ENCODE peak calls at places on chromosomes 2 and 18, in five cellular contexts. T is HCT116, W is GM12878, J is K562, Q is H1. D is an unnamed sample.

GRCh38 chr2:197884252-197884651 is 79.9 kb downstream of the PLCL1 start:
- DNase-seq in W (no peak), T (no peak), Q (no peak), J (no peak), D (no peak)

GRCh38 chr2:20352230-20353216 is 1.9 kb upstream of the PUM2 start:
- DNase-seq in J (no peak), Q (no peak), W (no peak), T (no peak), D (no peak)

GRCh38 chr18:3449702-3450357 is at the start of gene TGIF1:
- DNase-seq in Q (peak; percentile 82), J (peak; percentile 87), T (peak; percentile 70), W (no peak), D (peak; percentile 63)

GRCh38 chr18:12652861-12653401 is 5.0 kb downstream of the SPIRE1 start:
- DNase-seq in J (no peak), W (no peak), T (no peak), Q (no peak), D (peak; percentile 40)

GRCh38 chr2:99691931-99692330 is 202.1 kb upstream of the REV1 start:
- DNase-seq in Q (no peak), T (no peak), W (no peak), J (no peak), D (no peak)

GRCh38 chr2:17539993-17540812 is at the start of gene VSNL1:
- DNase-seq in Q (peak; percentile 94), W (no peak), T (peak; percentile 79), J (peak; percentile 59), D (peak; percentile 98)

GRCh38 chr2:69036926-69037325 is 23.9 kb downstream of the ANTXR1 start:
- DNase-seq in Q (no peak), W (no peak), T (no peak), J (no peak), D (no peak)

GRCh38 chr2:7694066-7695000 is 777.1 kb downstream of the RNF144A start:
- DNase-seq in J (no peak), T (no peak), Q (no peak), W (no peak), D (no peak)

GRCh38 chr2:228917195-228917594 is 353.9 kb downstream of the PID1 start:
- DNase-seq in W (no peak), Q (no peak), J (no peak), T (no peak), D (no peak)

GRCh38 chr2:179985163-179985820 is 21.8 kb downstream of the CWC22 start:
- DNase-seq in Q (no peak), W (no peak), J (no peak), T (no peak), D (no peak)

GRCh38 chr2:80711915-80712314 is 407.4 kb upstream of the LRRTM1 start:
- DNase-seq in Q (no peak), W (no peak), T (no peak), J (no peak), D (no peak)

GRCh38 chr2:37636209-37637077 is 35.0 kb downstream of the CDC42EP3 start:
- DNase-seq in J (no peak), T (no peak), Q (no peak), W (no peak), D (no peak)

GRCh38 chr2:235268535-235268934 is 225.3 kb upstream of the AGAP1 start:
- DNase-seq in W (no peak), T (no peak), Q (no peak), J (no peak), D (no peak)

GRCh38 chr2:196381464-196381863 is 210.1 kb upstream of the STK17B start:
- DNase-seq in J (no peak), T (no peak), Q (no peak), W (no peak), D (no peak)

GRCh38 chr18:62741118-62741566 is 25.8 kb downstream of the PHLPP1 start:
- DNase-seq in Q (no peak), W (no peak), T (peak; percentile 91), J (peak; percentile 11), D (peak; percentile 93)

GRCh38 chr18:1480309-1480708 is 575.6 kb downstream of the ADCYAP1 start:
- DNase-seq in Q (no peak), W (no peak), J (no peak), T (no peak), D (no peak)

GRCh38 chr2:74464406-74464805 is 776 bp downstream of the MOGS start:
- DNase-seq in J (no peak), Q (no peak), T (no peak), W (no peak), D (no peak)

GRCh38 chr2:109433486-109433885 is 180.3 kb downstream of the SEPTIN10 start:
- DNase-seq in J (no peak), T (no peak), Q (no peak), W (no peak), D (no peak)

GRCh38 chr2:60793169-60793568 is 37.1 kb downstream of the PAPOLG start:
- DNase-seq in W (no peak), J (no peak), Q (no peak), T (no peak), D (no peak)

GRCh38 chr2:168694876-168695275 is 107.6 kb upstream of the NOSTRIN start:
- DNase-seq in T (no peak), J (no peak), Q (no peak), W (no peak), D (no peak)

GRCh38 chr18:58788971-58789797 is 75.5 kb upstream of the ZNF532 start:
- DNase-seq in J (no peak), Q (no peak), W (no peak), T (no peak), D (peak; percentile 15)

GRCh38 chr2:109289823-109290222 is 160.8 kb downstream of the SH3RF3 start:
- DNase-seq in J (no peak), Q (no peak), T (no peak), W (no peak), D (no peak)

GRCh38 chr2:110674620-110675555 is 3.0 kb downstream of the BUB1 start:
- DNase-seq in T (no peak), W (peak; percentile 98), J (no peak), Q (no peak), D (no peak)

GRCh38 chr2:80062298-80062697 is 242.3 kb downstream of the LRRTM1 start:
- DNase-seq in J (no peak), W (no peak), T (no peak), Q (no peak), D (no peak)

GRCh38 chr2:227853204-227853629 is 18.2 kb upstream of the DAW1 start:
- DNase-seq in T (no peak), W (no peak), J (no peak), Q (no peak), D (no peak)

GRCh38 chr2:1081411-1082225 is 131.0 kb downstream of the SNTG2 start:
- DNase-seq in W (no peak), Q (no peak), T (no peak), J (no peak), D (no peak)

DNA sequence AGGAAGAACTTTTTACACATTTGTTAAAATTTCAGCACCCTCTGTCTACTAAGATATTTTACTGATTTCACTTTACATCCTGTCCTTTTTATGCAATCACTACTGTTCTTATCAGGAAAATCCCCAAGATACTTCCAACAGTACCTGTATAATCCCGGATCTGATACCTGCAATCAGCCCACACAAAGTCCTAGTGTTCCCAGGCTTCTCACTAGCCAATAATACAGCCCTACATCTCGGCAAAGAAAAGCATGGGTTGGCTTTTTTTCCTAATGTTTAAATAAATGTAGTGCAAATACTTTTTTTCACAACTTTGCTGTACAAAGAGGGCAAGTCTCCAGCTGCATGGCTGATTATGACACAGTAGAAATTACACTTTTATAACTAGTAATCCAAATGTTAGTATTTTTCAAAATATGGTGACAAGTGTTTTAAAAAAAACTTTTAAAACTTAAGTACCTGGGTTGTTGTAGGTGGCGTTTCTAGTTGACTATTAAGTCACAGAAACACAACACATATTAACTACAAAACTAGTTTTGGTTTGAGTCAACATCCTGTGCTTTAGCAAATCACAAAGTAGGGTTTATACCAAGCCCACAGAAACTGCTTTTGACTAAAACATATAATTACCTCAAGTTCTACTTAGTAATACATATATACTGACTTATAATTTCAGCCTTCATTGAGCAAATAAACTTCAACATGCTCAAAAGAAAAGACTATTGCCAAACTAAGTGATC is 19.5 kb downstream of the CNOT11 start:
- DNase-seq in J (no peak), T (no peak), Q (no peak), W (peak; percentile 73), D (no peak)
- TF ChIP-seq SRF in J (no peak), T (no peak), Q (no peak), W (no peak), D (no peak)

GRCh38 chr18:49521251-49521650 is 34.2 kb upstream of the C18orf32 start:
- DNase-seq in J (no peak), Q (no peak), W (no peak), T (peak; percentile 32), D (no peak)
- TF ChIP-seq SRF in J (no peak), Q (no peak), W (no peak), T (no peak), D (no peak)

GRCh38 chr2:64332300-64332699 is 121.7 kb upstream of the LGALSL start:
- DNase-seq in J (no peak), Q (no peak), W (no peak), T (no peak), D (no peak)

GRCh38 chr2:64330281-64330680 is 123.7 kb upstream of the LGALSL start:
- DNase-seq in J (no peak), W (no peak), Q (no peak), T (no peak), D (no peak)

GRCh38 chr2:64331430-64331700 is 122.6 kb upstream of the LGALSL start:
- DNase-seq in Q (no peak), J (no peak), W (no peak), T (no peak), D (no peak)

GRCh38 chr2:64330691-64331429 is 123.1 kb upstream of the LGALSL start:
- DNase-seq in J (peak; percentile 61), T (peak; percentile 73), Q (peak; percentile 87), W (no peak), D (peak; percentile 80)

DNA sequence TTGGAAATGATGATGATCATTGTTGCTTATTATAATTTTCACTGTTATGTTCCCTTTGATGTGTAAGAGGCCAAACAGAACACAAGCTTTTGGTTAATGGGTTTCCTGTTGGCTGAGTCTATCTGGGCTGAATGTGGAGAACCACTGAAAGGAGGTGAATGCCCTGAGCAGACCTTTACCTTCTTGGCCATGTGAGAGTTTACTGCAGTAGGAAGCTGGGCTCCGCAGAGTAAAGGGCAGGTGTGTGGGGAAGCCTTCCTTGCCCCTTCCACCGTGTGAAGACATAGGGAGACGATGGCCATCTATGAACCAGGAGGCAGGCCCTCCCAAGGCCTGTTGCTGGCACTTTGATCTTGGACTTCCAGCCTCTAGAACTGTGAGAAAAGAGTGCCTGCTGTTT is 122.1 kb upstream of the LGALSL start:
- DNase-seq in J (no peak), T (no peak), W (no peak), Q (no peak), D (no peak)
- TF ChIP-seq SRF in J (no peak), T (no peak), W (no peak), Q (no peak), D (no peak)

DNA sequence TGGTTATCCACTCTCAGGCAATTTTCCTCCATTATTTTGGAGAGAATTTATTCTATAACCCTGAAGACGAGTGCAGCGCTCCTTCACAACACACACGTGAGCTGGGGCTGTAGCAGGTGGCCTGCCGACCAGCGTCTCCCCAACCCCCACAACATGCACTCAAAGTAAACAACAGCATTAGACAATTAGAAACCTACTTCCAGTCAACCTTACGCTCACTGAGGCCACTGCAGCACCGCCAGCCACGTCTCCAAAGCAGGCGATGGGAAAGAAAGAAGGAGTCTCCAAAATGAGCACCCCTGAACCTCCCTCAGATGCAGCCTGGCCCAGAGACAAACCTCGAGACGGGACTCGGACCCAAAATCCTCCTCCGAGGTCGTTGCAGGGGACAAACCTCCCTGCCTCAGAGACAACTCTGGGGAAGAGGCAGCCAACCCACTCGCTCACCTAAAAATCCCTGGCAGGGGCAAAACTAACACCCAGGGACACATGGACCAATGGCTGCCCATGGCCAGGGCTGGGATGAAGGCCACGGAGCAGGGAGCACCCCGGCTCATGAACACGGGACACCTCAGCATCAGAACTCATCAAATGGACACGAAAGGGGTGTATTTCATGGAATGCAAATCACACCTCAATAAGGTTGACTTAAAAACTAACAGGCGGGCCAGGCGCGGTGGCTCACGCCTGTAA is 2.6 kb downstream of the SLC66A2 start:
- DNase-seq in T (no peak), Q (no peak), J (no peak), W (no peak), D (no peak)
- TF ChIP-seq SRF in T (no peak), Q (no peak), J (no peak), W (no peak), D (no peak)

D was measured in HepG2.